ENCODE peak calls at places on chromosomes 2 and 18, in five cellular contexts. X, Y, F, J and N are unnamed samples.

GRCh38 chr18:55897101-55897500 is 309.1 kb upstream of the TCF4 start:
- DNase-seq in Y (no peak), J (no peak), X (no peak), F (no peak), N (no peak)

GRCh38 chr2:232410238-232410900 is 3.7 kb downstream of the ALPG start:
- DNase-seq in X (no peak), F (no peak), J (no peak), Y (peak), N (no peak)

GRCh38 chr18:48767090-48767670 is 183.6 kb downstream of the SMAD7 start:
- DNase-seq in J (peak), Y (no peak), F (no peak), X (no peak), N (peak)

GRCh38 chr2:95669441-95669994 is 77.7 kb downstream of the TRIM43 start:
- DNase-seq in J (peak), X (no peak), F (no peak), Y (no peak), N (peak)

GRCh38 chr2:17583166-17583565 is 42.7 kb downstream of the VSNL1 start:
- DNase-seq in Y (no peak), X (no peak), F (peak), J (peak), N (peak)

GRCh38 chr2:113212245-113213060 is 38.7 kb downstream of the PSD4 start:
- DNase-seq in X (peak), F (no peak), Y (peak), J (no peak), N (peak)

GRCh38 chr2:224433442-224433841 is 31.5 kb upstream of the FAM124B start:
- DNase-seq in X (no peak), F (no peak), J (no peak), Y (no peak), N (no peak)

GRCh38 chr2:20649586-20650375 is 1.1 kb downstream of the HS1BP3 start:
- DNase-seq in J (no peak), Y (no peak), X (peak), F (peak), N (no peak)

GRCh38 chr18:47209166-47209565 is 33.0 kb upstream of the IER3IP1 start:
- DNase-seq in J (no peak), X (no peak), Y (no peak), F (peak), N (no peak)

GRCh38 chr2:231820786-231821303 is 34.6 kb downstream of the COPS7B start:
- DNase-seq in F (no peak), X (no peak), J (no peak), Y (no peak), N (no peak)

GRCh38 chr18:77208969-77209368 is 40.7 kb upstream of the GALR1 start:
- DNase-seq in Y (no peak), F (no peak), X (no peak), J (peak), N (peak)

GRCh38 chr18:267380-267687 is 513 bp downstream of the THOC1 start:
- DNase-seq in J (no peak), X (no peak), F (peak), Y (no peak), N (no peak)

DNA sequence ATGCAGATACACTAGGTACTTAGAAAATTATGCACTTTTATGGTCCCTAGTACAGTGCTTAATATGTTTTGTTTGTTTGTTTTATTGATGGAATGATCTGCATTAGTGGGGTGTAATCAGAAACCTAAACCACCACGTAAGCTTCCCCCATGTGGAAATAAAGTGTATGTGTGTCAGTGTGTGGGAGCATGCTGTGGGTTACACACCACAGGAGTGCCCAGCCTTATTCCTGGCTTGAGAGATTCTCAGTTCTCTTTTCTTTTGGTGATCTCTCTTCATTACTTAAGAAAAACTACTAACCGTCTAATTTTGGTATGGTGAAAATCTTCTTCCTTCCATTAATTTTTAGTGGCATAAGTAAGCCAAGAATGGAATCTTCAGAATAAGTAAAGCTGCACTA is 398.6 kb downstream of the DCDC2C start:
- DNase-seq in X (no peak), Y (no peak), F (no peak), J (no peak), N (no peak)
- H3K4me3 ChIP-seq in X (no peak), Y (no peak), F (no peak), J (no peak), N (no peak)

GRCh38 chr2:234491897-234492296 is 5.0 kb downstream of the ARL4C start:
- DNase-seq in F (no peak), X (no peak), J (no peak), Y (no peak), N (no peak)
- H3K4me3 ChIP-seq in F (no peak), X (no peak), J (no peak), Y (no peak), N (peak)

DNA sequence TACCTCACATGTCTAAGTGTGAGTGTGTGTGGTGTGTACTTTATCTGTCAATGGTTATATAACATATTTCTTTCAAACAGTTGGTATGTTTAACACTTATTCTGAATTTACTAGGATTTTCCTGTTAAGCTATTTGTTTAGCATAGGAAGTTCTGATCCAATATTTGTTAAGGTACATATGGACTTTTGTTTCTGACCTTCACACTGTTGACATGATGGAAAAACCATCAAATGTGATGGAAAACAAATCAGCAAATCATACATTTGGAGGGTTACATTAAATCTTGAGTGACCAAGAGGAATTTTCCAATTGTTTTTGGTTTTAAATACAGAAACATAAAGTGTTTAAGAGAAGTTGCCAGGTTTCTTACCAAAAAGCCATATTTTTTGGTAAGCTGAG is 638.9 kb downstream of the STK39 start:
- DNase-seq in Y (no peak), F (no peak), X (no peak), J (no peak), N (no peak)
- H3K4me3 ChIP-seq in Y (no peak), F (no peak), X (no peak), J (no peak), N (no peak)

GRCh38 chr2:213834746-213835145 is 550.5 kb downstream of the SPAG16 start:
- DNase-seq in Y (no peak), F (no peak), J (no peak), X (no peak), N (no peak)
- H3K4me3 ChIP-seq in Y (no peak), F (no peak), J (no peak), X (no peak), N (no peak)

DNA sequence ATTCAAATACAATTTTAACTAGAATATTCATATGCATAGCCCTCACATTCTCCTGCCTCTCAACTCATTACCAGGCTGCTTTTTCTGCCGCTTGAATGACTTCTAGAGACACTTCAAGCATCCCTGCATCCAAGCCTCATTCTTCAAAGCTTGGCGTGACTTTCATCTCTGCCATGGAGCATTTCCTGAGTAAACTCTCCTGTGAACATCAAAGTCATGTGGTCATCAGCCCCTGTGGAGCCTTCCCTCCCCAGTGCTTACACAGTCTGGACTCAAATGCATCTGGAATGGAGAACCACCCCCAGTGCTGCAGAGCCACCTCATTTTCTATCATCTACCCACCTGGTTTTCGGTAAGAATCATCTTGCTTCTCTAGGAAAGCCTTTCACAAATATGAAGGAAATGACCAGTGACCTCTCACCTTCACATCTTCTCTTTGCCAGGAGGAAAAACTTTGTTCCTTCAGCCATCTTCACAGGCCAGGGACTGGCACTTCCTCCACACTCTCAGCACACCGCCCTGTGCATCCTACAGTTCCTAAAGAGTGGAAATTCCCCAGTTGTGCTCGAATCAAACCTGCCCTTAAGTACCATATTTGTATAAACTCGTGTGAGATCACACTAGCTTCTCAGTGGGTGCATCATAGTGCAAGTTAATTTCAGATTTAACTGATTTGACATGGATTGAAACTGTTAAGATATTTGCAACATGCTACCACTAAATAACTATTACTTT is 116.4 kb downstream of the COL6A3 start:
- DNase-seq in Y (no peak), X (no peak), F (no peak), J (peak), N (peak)
- H3K4me3 ChIP-seq in Y (no peak), X (no peak), F (no peak), J (no peak), N (no peak)